ENCODE peak calls at places on chromosome 1, in ten cellular contexts. Q is occipital lobe; K is NCI-H2171 treated with DMSO at 0.1 percent for 48 hours; X is Kasumi-1; O is OCI-M1; T is CD8-positive, alpha-beta T cell; M is MV-4-11; L is stimulated activated CD4-positive, alpha-beta T cell treated with anti-CD3 and anti-CD28 coated beads, Interleukin-2, amount 100 ng/mL, for 24 hours; E is iris pigment epithelial cell; F is HFFc6. C is an unnamed sample.

GRCh38 chr1:230375795-230376194 is 50.3 kb downstream of the PGBD5 start:
- DNase-seq in Q (peak; percentile 42), K (peak; percentile 94), X (no peak), O (no peak), T (no peak), M (no peak), L (no peak), E (no peak), F (no peak), C (no peak)

GRCh38 chr1:48853006-48853405 is 76.3 kb upstream of the BEND5 start:
- DNase-seq in Q (peak; percentile 4), K (no peak), X (no peak), O (no peak), T (no peak), M (peak; percentile 75), L (no peak), E (peak; percentile 53), F (no peak), C (no peak)

GRCh38 chr1:208929575-208929974 is 653.9 kb upstream of the CAMK1G start:
- DNase-seq in Q (no peak), K (no peak), X (no peak), O (no peak), T (no peak), M (no peak), L (no peak), E (no peak), F (peak; percentile 10), C (no peak)

GRCh38 chr1:186915555-186915954 is 86.8 kb downstream of the PLA2G4A start:
- DNase-seq in Q (no peak), K (no peak), X (no peak), O (no peak), T (no peak), M (no peak), L (no peak), E (no peak), F (no peak), C (no peak)

GRCh38 chr1:39065542-39065941 is 39.4 kb downstream of the NDUFS5 start:
- DNase-seq in Q (no peak), K (no peak), X (no peak), O (no peak), T (no peak), M (no peak), L (no peak), E (no peak), F (no peak), C (no peak)

GRCh38 chr1:3636531-3636930 is 11.7 kb downstream of the TPRG1L start:
- DNase-seq in Q (no peak), K (no peak), X (no peak), O (no peak), T (no peak), M (no peak), L (no peak), E (no peak), F (no peak), C (no peak)

GRCh38 chr1:179813626-179814351 is 63.8 kb downstream of the TOR1AIP2 start:
- DNase-seq in Q (no peak), K (no peak), X (no peak), O (no peak), T (no peak), M (no peak), L (no peak), E (no peak), F (no peak), C (no peak)

GRCh38 chr1:2108213-2108876 is 58.1 kb downstream of the PRKCZ start:
- DNase-seq in Q (no peak), K (peak; percentile 2), X (peak; percentile 12), O (no peak), T (no peak), M (no peak), L (no peak), E (peak; percentile 61), F (no peak), C (no peak)

GRCh38 chr1:178941849-178942248 is 71.0 kb upstream of the ANGPTL1 start:
- DNase-seq in Q (no peak), K (no peak), X (no peak), O (no peak), T (no peak), M (no peak), L (no peak), E (no peak), F (no peak), C (no peak)

GRCh38 chr1:119893238-119893791 is 3.0 kb downstream of the ADAM30 start:
- DNase-seq in Q (no peak), K (no peak), X (no peak), O (peak; percentile 83), T (no peak), M (no peak), L (no peak), E (no peak), F (no peak), C (no peak)

GRCh38 chr1:70227439-70227838 is 6.3 kb downstream of the SRSF11 start:
- DNase-seq in Q (no peak), K (no peak), X (peak; percentile 41), O (peak; percentile 28), T (no peak), M (no peak), L (no peak), E (no peak), F (no peak), C (no peak)

C was measured in activated T-cell treated with anti-CD3 and anti-CD28 coated beads, Interleukin-2, amount 50 U/mL, for 4 hours.